ENCODE peak calls at places on chromosomes 1 and 21, in four cellular contexts. S, R, T and I are unnamed samples.

GRCh38 chr1:54475357-54476230 is 69.4 kb upstream of the SSBP3 start:
- DNase-seq in S (no peak), R (peak; percentile 48), T (no peak), I (no peak)

GRCh38 chr1:74246266-74246665 is 11.1 kb downstream of the TNNI3K start:
- DNase-seq in S (no peak), R (no peak), T (no peak), I (no peak)

GRCh38 chr1:15802234-15802965 is 5.0 kb downstream of the UQCRHL start:
- DNase-seq in S (no peak), R (no peak), T (no peak), I (no peak)

GRCh38 chr1:62384276-62385005 is 52.4 kb upstream of the USP1 start:
- DNase-seq in S (no peak), R (no peak), T (no peak), I (no peak)

GRCh38 chr21:16195896-16196443 is 466.2 kb downstream of the USP25 start:
- DNase-seq in S (no peak), R (no peak), T (no peak), I (no peak)

GRCh38 chr1:212060632-212061472 is 25.3 kb downstream of the DTL start:
- DNase-seq in S (no peak), R (no peak), T (no peak), I (no peak)

GRCh38 chr1:9761855-9762254 is 61.9 kb downstream of the CLSTN1 start:
- DNase-seq in S (no peak), R (no peak), T (no peak), I (no peak)

GRCh38 chr1:233183226-233184020 is 112.1 kb downstream of the PCNX2 start:
- DNase-seq in S (no peak), R (no peak), T (no peak), I (no peak)

GRCh38 chr21:44927587-44928461 is 7.1 kb upstream of the ITGB2 start:
- DNase-seq in S (peak; percentile 54), R (peak; percentile 70), T (peak; percentile 60), I (no peak)

GRCh38 chr1:25996966-25997758 is 701 bp downstream of the PAFAH2 start:
- DNase-seq in S (peak; percentile 46), R (no peak), T (peak; percentile 48), I (no peak)

GRCh38 chr21:43653626-43654025 is 5.7 kb downstream of the HSF2BP start:
- DNase-seq in S (no peak), R (no peak), T (no peak), I (no peak)

GRCh38 chr1:88509369-88509768 is 174.7 kb upstream of the PKN2 start:
- DNase-seq in S (no peak), R (no peak), T (no peak), I (no peak)

GRCh38 chr1:36482724-36483388 is at the start of gene CSF3R:
- DNase-seq in S (no peak), R (no peak), T (peak; percentile 42), I (no peak)

GRCh38 chr1:94819945-94820746 is at the start of gene SLC44A3:
- DNase-seq in S (peak; percentile 65), R (no peak), T (peak; percentile 58), I (no peak)
- H3K27ac ChIP-seq in S (peak within 1 kb of the TSS; percentile 89), R (no peak within 1 kb of the TSS), T (peak within 1 kb of the TSS; percentile 81), I (no peak within 1 kb of the TSS)

DNA sequence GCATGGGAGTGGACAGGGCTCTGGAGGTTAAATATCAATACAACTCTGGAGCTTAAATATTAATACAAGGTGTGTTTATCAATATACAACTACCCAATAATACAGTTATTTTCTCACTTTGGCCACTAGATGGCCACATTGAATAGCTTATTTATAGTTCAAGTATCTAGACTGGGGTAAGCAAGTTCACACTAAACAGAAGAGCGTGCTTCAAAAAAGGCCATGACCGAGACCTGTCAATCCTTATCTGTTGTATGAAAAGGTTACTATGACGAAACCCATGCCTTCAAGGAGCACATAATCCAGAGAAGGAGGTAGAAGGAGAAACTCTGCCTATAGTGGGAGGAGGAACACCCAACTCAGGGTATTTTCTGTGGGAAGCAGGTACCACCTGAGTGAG is 29.1 kb downstream of the CHML start:
- DNase-seq in S (no peak), R (no peak), T (no peak), I (no peak)
- H3K4me3 ChIP-seq in S (no peak overlapping the region), R (no peak overlapping the region), T (no peak overlapping the region), I (no peak overlapping the region)

DNA sequence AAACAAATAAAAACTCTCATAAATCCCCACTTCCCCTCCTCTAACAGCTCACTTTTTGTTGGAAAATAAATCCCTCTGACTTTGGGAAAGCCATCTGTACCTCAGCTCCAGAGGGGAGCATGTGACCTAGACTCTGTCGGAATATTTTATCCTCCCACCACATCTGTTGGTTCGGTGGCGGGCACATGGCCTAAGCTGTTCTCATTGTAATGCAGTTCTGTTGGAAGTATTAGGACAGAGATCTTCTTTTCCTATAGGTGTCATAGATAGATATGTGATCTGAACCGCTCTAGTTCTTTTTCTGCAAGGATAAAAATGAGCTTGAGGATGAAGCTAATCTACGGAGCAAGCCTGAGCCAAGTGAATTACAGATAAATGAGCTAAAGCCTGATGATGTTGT is 50.5 kb upstream of the EPS8L3 start:
- DNase-seq in S (no peak), R (no peak), T (no peak), I (no peak)
- H3K27ac ChIP-seq in S (no peak overlapping the region), R (no peak overlapping the region), T (no peak overlapping the region), I (peak overlapping the region; percentile 88)

DNA sequence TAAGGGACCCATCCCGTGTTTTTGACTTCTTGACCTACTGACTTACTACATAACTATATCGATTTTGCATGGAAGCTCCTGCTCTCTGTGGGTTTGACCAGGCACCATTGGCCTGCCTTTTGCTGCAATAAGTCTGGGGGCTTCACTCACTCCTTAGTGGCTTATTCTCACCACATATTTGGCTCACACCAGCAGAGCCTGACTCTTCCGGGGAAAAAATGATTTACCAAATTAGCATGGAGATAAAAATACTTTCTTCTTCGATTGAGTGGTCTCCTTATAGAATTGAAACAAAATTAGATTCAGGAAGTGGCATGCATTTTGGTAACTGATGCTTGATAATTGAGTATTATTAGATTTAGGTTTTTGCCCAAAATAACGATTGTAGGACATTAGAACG is 129.7 kb downstream of the RUNX1 start:
- DNase-seq in S (no peak), R (no peak), T (no peak), I (no peak)
- H3K4me3 ChIP-seq in S (no peak overlapping the region), R (no peak overlapping the region), T (no peak overlapping the region), I (no peak overlapping the region)

GRCh38 chr1:67571406-67571805 is 113.6 kb upstream of the GADD45A start:
- DNase-seq in S (no peak), R (no peak), T (no peak), I (no peak)

GRCh38 chr1:67572217-67572593 is 112.8 kb upstream of the GADD45A start:
- DNase-seq in S (no peak), R (no peak), T (no peak), I (no peak)

GRCh38 chr1:67574221-67574620 is 110.8 kb upstream of the GADD45A start:
- DNase-seq in S (no peak), R (no peak), T (no peak), I (no peak)

GRCh38 chr1:67572594-67573221 is 112.3 kb upstream of the GADD45A start:
- DNase-seq in S (peak; percentile 86), R (no peak), T (peak; percentile 45), I (no peak)

DNA sequence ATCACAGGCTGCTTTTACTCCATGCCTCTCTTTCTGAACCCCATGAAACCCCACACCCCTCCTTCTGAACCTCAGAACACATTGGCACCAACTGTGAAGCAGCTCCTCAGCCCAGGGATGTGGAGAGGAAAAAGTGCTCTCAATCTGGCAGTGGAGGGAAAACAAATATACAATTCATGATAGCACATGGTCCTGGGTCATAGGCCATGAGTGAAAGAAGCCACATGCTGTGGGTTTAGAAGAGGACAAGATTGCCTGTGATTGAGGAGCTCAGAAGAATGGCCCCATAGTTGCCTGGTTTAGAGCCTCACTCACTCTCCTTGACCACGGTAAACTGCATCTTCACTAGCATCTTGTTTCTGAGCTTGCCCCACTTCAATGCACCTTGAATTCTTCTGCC is 111.5 kb upstream of the GADD45A start:
- DNase-seq in S (no peak), R (no peak), T (no peak), I (no peak)
- H3K27ac ChIP-seq in S (peak overlapping the region; percentile 73), R (no peak overlapping the region), T (no peak overlapping the region), I (no peak overlapping the region)

GRCh38 chr1:160553778-160554177 is 25.5 kb downstream of the CD84 start:
- DNase-seq in S (no peak), R (no peak), T (no peak), I (no peak)
- H3K4me3 ChIP-seq in S (no peak overlapping the region), R (no peak overlapping the region), T (no peak overlapping the region), I (no peak overlapping the region)